ENCODE peak calls at places on chromosomes 7 and 10, in six cellular contexts. One of them, this sample, is unnamed.

GRCh38 chr10:6269953-6270867 is 67.5 kb downstream of the PFKFB3 start:
- DNase-seq in endothelial cell of umbilical vein: no peak
- DNase-seq in GM12878: peak
- DNase-seq in HepG2: no peak
- DNase-seq in A549: no peak
- DNase-seq in K562: no peak
- DNase-seq in this sample: peak

GRCh38 chr7:36811807-36812206 is 87.5 kb upstream of the AOAH start:
- DNase-seq in GM12878: no peak
- DNase-seq in A549: no peak
- DNase-seq in HepG2: no peak
- DNase-seq in K562: no peak
- DNase-seq in endothelial cell of umbilical vein: no peak
- DNase-seq in this sample: no peak

GRCh38 chr10:7409732-7410168 is 1.1 kb downstream of the SFMBT2 start:
- DNase-seq in GM12878: no peak
- DNase-seq in endothelial cell of umbilical vein: no peak
- DNase-seq in HepG2: no peak
- DNase-seq in K562: peak
- DNase-seq in A549: no peak
- DNase-seq in this sample: peak

GRCh38 chr10:101112799-101113594 is 18.1 kb upstream of the TLX1 start:
- DNase-seq in GM12878: no peak
- DNase-seq in A549: no peak
- DNase-seq in endothelial cell of umbilical vein: no peak
- DNase-seq in K562: no peak
- DNase-seq in HepG2: peak
- DNase-seq in this sample: no peak

GRCh38 chr10:116880716-116881440 is 31.6 kb downstream of the ENO4 start:
- DNase-seq in A549: no peak
- DNase-seq in GM12878: no peak
- DNase-seq in endothelial cell of umbilical vein: no peak
- DNase-seq in K562: no peak
- DNase-seq in HepG2: no peak
- DNase-seq in this sample: no peak

GRCh38 chr7:114711244-114711643 is 210.7 kb upstream of the MDFIC start:
- DNase-seq in K562: no peak
- DNase-seq in GM12878: no peak
- DNase-seq in endothelial cell of umbilical vein: no peak
- DNase-seq in HepG2: no peak
- DNase-seq in A549: no peak
- DNase-seq in this sample: no peak

GRCh38 chr7:56079450-56080185 is 13.1 kb downstream of the PHKG1 start:
- DNase-seq in endothelial cell of umbilical vein: peak
- DNase-seq in K562: no peak
- DNase-seq in A549: no peak
- DNase-seq in HepG2: peak
- DNase-seq in GM12878: no peak
- DNase-seq in this sample: no peak

GRCh38 chr7:138565451-138566114 is 105.5 kb downstream of the TRIM24 start:
- DNase-seq in endothelial cell of umbilical vein: peak
- DNase-seq in GM12878: no peak
- DNase-seq in A549: no peak
- DNase-seq in HepG2: peak
- DNase-seq in K562: no peak
- DNase-seq in this sample: peak

GRCh38 chr10:72834183-72834825 is 59.2 kb upstream of the OIT3 start:
- DNase-seq in HepG2: peak
- DNase-seq in GM12878: peak
- DNase-seq in A549: peak
- DNase-seq in K562: peak
- DNase-seq in endothelial cell of umbilical vein: peak
- DNase-seq in this sample: peak

GRCh38 chr7:145848691-145849090 is 267.9 kb upstream of the CNTNAP2 start:
- DNase-seq in endothelial cell of umbilical vein: no peak
- DNase-seq in HepG2: no peak
- DNase-seq in A549: no peak
- DNase-seq in K562: peak
- DNase-seq in GM12878: no peak
- DNase-seq in this sample: peak

GRCh38 chr10:46299531-46300366 is 13.0 kb downstream of the ANTXRL start:
- DNase-seq in GM12878: no peak
- DNase-seq in endothelial cell of umbilical vein: no peak
- DNase-seq in K562: no peak
- DNase-seq in HepG2: no peak
- DNase-seq in A549: no peak
- DNase-seq in this sample: peak

GRCh38 chr10:79068203-79068561 is 584 bp upstream of the ZMIZ1 start:
- DNase-seq in endothelial cell of umbilical vein: peak
- DNase-seq in A549: peak
- DNase-seq in GM12878: no peak
- DNase-seq in K562: peak
- DNase-seq in HepG2: no peak
- DNase-seq in this sample: peak

GRCh38 chr10:123995082-123995460 is 98.3 kb downstream of the CHST15 start:
- DNase-seq in K562: no peak
- DNase-seq in endothelial cell of umbilical vein: peak
- DNase-seq in A549: peak
- DNase-seq in GM12878: no peak
- DNase-seq in HepG2: no peak
- DNase-seq in this sample: no peak

GRCh38 chr10:12512292-12513002 is 163.1 kb downstream of the CAMK1D start:
- DNase-seq in endothelial cell of umbilical vein: no peak
- DNase-seq in HepG2: no peak
- DNase-seq in A549: no peak
- DNase-seq in K562: no peak
- DNase-seq in GM12878: no peak
- DNase-seq in this sample: no peak

GRCh38 chr7:92448185-92448747 is 984 bp downstream of the GATAD1 start:
- DNase-seq in endothelial cell of umbilical vein: peak
- DNase-seq in HepG2: peak
- DNase-seq in A549: peak
- DNase-seq in GM12878: peak
- DNase-seq in K562: peak
- DNase-seq in this sample: peak

GRCh38 chr7:82360591-82361386 is 82.8 kb downstream of the CACNA2D1 start:
- DNase-seq in endothelial cell of umbilical vein: no peak
- DNase-seq in GM12878: no peak
- DNase-seq in A549: no peak
- DNase-seq in K562: no peak
- DNase-seq in HepG2: no peak
- DNase-seq in this sample: no peak

GRCh38 chr10:37488792-37489657 is 363.6 kb downstream of the ANKRD30A start:
- DNase-seq in HepG2: peak
- DNase-seq in A549: peak
- DNase-seq in K562: no peak
- DNase-seq in GM12878: no peak
- DNase-seq in endothelial cell of umbilical vein: no peak
- DNase-seq in this sample: peak

GRCh38 chr10:43128331-43128730 is 9.9 kb upstream of the CSGALNACT2 start:
- DNase-seq in K562: no peak
- DNase-seq in A549: no peak
- DNase-seq in HepG2: no peak
- DNase-seq in endothelial cell of umbilical vein: no peak
- DNase-seq in GM12878: no peak
- DNase-seq in this sample: no peak

GRCh38 chr7:82105463-82105862 is 335.6 kb upstream of the HGF start:
- DNase-seq in K562: no peak
- DNase-seq in endothelial cell of umbilical vein: peak
- DNase-seq in A549: peak
- DNase-seq in HepG2: no peak
- DNase-seq in GM12878: no peak
- DNase-seq in this sample: peak

GRCh38 chr10:124012583-124012982 is 80.8 kb downstream of the CHST15 start:
- DNase-seq in A549: no peak
- DNase-seq in GM12878: no peak
- DNase-seq in K562: no peak
- DNase-seq in HepG2: no peak
- DNase-seq in endothelial cell of umbilical vein: no peak
- DNase-seq in this sample: no peak

GRCh38 chr10:21432266-21432665 is 93.2 kb downstream of the SKIDA1 start:
- DNase-seq in endothelial cell of umbilical vein: no peak
- DNase-seq in K562: no peak
- DNase-seq in A549: no peak
- DNase-seq in HepG2: no peak
- DNase-seq in GM12878: no peak
- DNase-seq in this sample: no peak

GRCh38 chr10:71080381-71081228 is 131.8 kb upstream of the UNC5B start:
- DNase-seq in GM12878: no peak
- DNase-seq in A549: no peak
- DNase-seq in endothelial cell of umbilical vein: no peak
- DNase-seq in K562: no peak
- DNase-seq in HepG2: no peak
- DNase-seq in this sample: no peak

GRCh38 chr7:50267525-50268041 is 36.9 kb upstream of the IKZF1 start:
- DNase-seq in HepG2: no peak
- DNase-seq in endothelial cell of umbilical vein: no peak
- DNase-seq in GM12878: no peak
- DNase-seq in A549: no peak
- DNase-seq in K562: no peak
- DNase-seq in this sample: peak

GRCh38 chr10:60206735-60207134 is 182.9 kb downstream of the ANK3 start:
- DNase-seq in endothelial cell of umbilical vein: no peak
- DNase-seq in K562: no peak
- DNase-seq in GM12878: no peak
- DNase-seq in HepG2: no peak
- DNase-seq in A549: no peak
- DNase-seq in this sample: no peak

GRCh38 chr7:47497367-47498096 is 84.4 kb downstream of the TNS3 start:
- DNase-seq in A549: no peak
- DNase-seq in endothelial cell of umbilical vein: peak
- DNase-seq in HepG2: no peak
- DNase-seq in K562: no peak
- DNase-seq in GM12878: peak
- DNase-seq in this sample: no peak
- TF ChIP-seq MYC in A549: no peak
- TF ChIP-seq MYC in endothelial cell of umbilical vein: no peak
- TF ChIP-seq MYC in HepG2: no peak
- TF ChIP-seq MYC in K562: no peak
- TF ChIP-seq MYC in GM12878: no peak
- TF ChIP-seq MYC in this sample: no peak

GRCh38 chr10:96446966-96447596 is 66.6 kb downstream of the TLL2 start:
- DNase-seq in GM12878: no peak
- DNase-seq in HepG2: no peak
- DNase-seq in A549: no peak
- DNase-seq in endothelial cell of umbilical vein: no peak
- DNase-seq in K562: no peak
- DNase-seq in this sample: no peak
- TF ChIP-seq CTCF in GM12878: no peak
- TF ChIP-seq CTCF in HepG2: no peak
- TF ChIP-seq CTCF in A549: no peak
- TF ChIP-seq CTCF in endothelial cell of umbilical vein: no peak
- TF ChIP-seq CTCF in K562: no peak
- TF ChIP-seq CTCF in this sample: no peak

DNA sequence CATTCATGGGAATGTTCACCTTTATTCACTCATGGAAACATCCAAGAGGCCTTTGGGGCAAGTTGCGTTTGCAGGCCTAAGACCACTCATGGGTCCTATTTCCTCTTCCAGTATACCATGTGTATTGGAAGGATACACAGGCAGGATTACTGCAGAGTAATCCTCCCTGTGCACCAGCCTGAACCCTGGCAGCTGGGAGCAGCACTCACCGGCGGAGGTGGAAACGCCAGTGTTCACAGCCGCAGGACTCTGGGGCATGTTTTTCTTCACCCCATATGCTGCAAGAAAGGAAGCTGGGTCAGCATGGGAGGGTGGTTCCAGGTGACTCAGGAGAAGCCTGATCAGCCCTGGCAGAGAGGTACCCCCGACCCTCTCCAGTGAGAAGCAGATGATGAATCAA is 24.5 kb downstream of the COL17A1 start:
- DNase-seq in A549: no peak
- DNase-seq in K562: no peak
- DNase-seq in GM12878: no peak
- DNase-seq in HepG2: no peak
- DNase-seq in endothelial cell of umbilical vein: no peak
- DNase-seq in this sample: no peak
- H3K4me3 ChIP-seq in A549: no peak
- H3K4me3 ChIP-seq in K562: no peak
- H3K4me3 ChIP-seq in GM12878: no peak
- H3K4me3 ChIP-seq in HepG2: no peak
- H3K4me3 ChIP-seq in endothelial cell of umbilical vein: no peak
- H3K4me3 ChIP-seq in this sample: no peak

GRCh38 chr7:13981070-13981469 is 8.4 kb downstream of the ETV1 start:
- DNase-seq in HepG2: no peak
- DNase-seq in endothelial cell of umbilical vein: peak
- DNase-seq in K562: peak
- DNase-seq in A549: peak
- DNase-seq in GM12878: no peak
- DNase-seq in this sample: peak
- TF ChIP-seq MYC in HepG2: no peak
- TF ChIP-seq MYC in endothelial cell of umbilical vein: no peak
- TF ChIP-seq MYC in K562: no peak
- TF ChIP-seq MYC in A549: no peak
- TF ChIP-seq MYC in GM12878: no peak
- TF ChIP-seq MYC in this sample: no peak

GRCh38 chr10:110919349-110919931 is at the start of gene SHOC2:
- DNase-seq in endothelial cell of umbilical vein: no peak
- DNase-seq in GM12878: no peak
- DNase-seq in A549: peak
- DNase-seq in HepG2: no peak
- DNase-seq in K562: peak
- DNase-seq in this sample: no peak
- TF ChIP-seq CTCF in endothelial cell of umbilical vein: no peak
- TF ChIP-seq CTCF in GM12878: peak
- TF ChIP-seq CTCF in A549: no peak
- TF ChIP-seq CTCF in HepG2: peak
- TF ChIP-seq CTCF in K562: peak
- TF ChIP-seq CTCF in this sample: peak